ENCODE peak calls at places on chromosomes 5 and 9, in four cellular contexts. S is upper lobe of left lung, K is sigmoid colon, L is stomach. J is an unnamed sample.

GRCh38 chr5:38008198-38008597 is 168.4 kb upstream of the GDNF start:
- DNase-seq in L (no peak), S (no peak), K (no peak), J (no peak)

GRCh38 chr9:96293481-96293880 is 8.5 kb downstream of the HSD17B3 start:
- DNase-seq in L (no peak), K (no peak), S (no peak), J (no peak)

GRCh38 chr5:82356808-82357671 is 78.9 kb upstream of the RPS23 start:
- DNase-seq in L (peak), S (no peak), K (peak), J (peak)

GRCh38 chr5:42767491-42768105 is 11.0 kb downstream of the CCDC152 start:
- DNase-seq in K (no peak), S (no peak), L (no peak), J (no peak)

GRCh38 chr5:157459715-157460599 is at the start of gene NIPAL4:
- DNase-seq in S (peak), K (peak), L (no peak), J (peak)

GRCh38 chr5:65034782-65035181 is 266.1 kb downstream of the CWC27 start:
- DNase-seq in L (no peak), K (peak), S (peak), J (peak)

GRCh38 chr5:135399838-135400542 is 959 bp upstream of the MACROH2A1 start:
- DNase-seq in L (no peak), K (no peak), S (no peak), J (no peak)

GRCh38 chr5:139670369-139671095 is 22.4 kb downstream of the CXXC5 start:
- DNase-seq in S (no peak), K (no peak), L (no peak), J (peak)

GRCh38 chr5:89374818-89375521 is 492.0 kb upstream of the MEF2C start:
- DNase-seq in K (no peak), L (no peak), S (no peak), J (no peak)

GRCh38 chr9:121954477-121955175 is 138.5 kb downstream of the TTLL11 start:
- DNase-seq in K (peak), L (no peak), S (no peak), J (no peak)

GRCh38 chr5:128287740-128288139 is 204.2 kb downstream of the SLC12A2 start:
- DNase-seq in S (no peak), L (no peak), K (no peak), J (no peak)

GRCh38 chr9:38107811-38108304 is 38.8 kb upstream of the SHB start:
- DNase-seq in S (no peak), K (no peak), L (peak), J (no peak)

GRCh38 chr5:53327811-53328331 is 152.6 kb upstream of the FST start:
- DNase-seq in S (no peak), L (no peak), K (no peak), J (no peak)

GRCh38 chr9:81022177-81022576 is 667.2 kb downstream of the TLE1 start:
- DNase-seq in L (no peak), S (no peak), K (no peak), J (no peak)

GRCh38 chr5:52359261-52359660 is 428.5 kb upstream of the ITGA1 start:
- DNase-seq in K (no peak), L (no peak), S (no peak), J (no peak)

GRCh38 chr9:84170521-84171141 is 169.9 kb downstream of the SLC28A3 start:
- DNase-seq in S (peak), L (peak), K (peak), J (peak)

GRCh38 chr5:153489611-153490010 is 859 bp upstream of the GRIA1 start:
- DNase-seq in K (no peak), L (no peak), S (no peak), J (no peak)

GRCh38 chr9:129351642-129352151 is 173.6 kb upstream of the IER5L start:
- DNase-seq in S (no peak), K (peak), L (no peak), J (no peak)

GRCh38 chr5:68239485-68239884 is 23.9 kb downstream of the PIK3R1 start:
- DNase-seq in L (peak), S (no peak), K (peak), J (peak)

GRCh38 chr5:35229076-35230042 is 928 bp downstream of the PRLR start:
- DNase-seq in S (peak), L (peak), K (no peak), J (peak)

GRCh38 chr9:71647094-71647591 is 121.2 kb downstream of the CEMIP2 start:
- DNase-seq in K (peak), L (peak), S (no peak), J (peak)

GRCh38 chr5:8843766-8844165 is 702.1 kb downstream of the SEMA5A start:
- DNase-seq in K (no peak), S (no peak), L (no peak), J (no peak)

GRCh38 chr5:61866930-61867329 is 439.1 kb upstream of the KIF2A start:
- DNase-seq in K (no peak), L (no peak), S (no peak), J (no peak)

GRCh38 chr9:12964271-12964670 is 189.5 kb downstream of the LURAP1L start:
- DNase-seq in S (no peak), L (no peak), K (no peak), J (no peak)

GRCh38 chr9:23824241-23825142 is 1.5 kb downstream of the ELAVL2 start:
- DNase-seq in L (no peak), K (no peak), S (peak), J (peak)

GRCh38 chr5:157026789-157027424 is 32.0 kb downstream of the HAVCR1 start:
- DNase-seq in L (no peak), S (no peak), K (no peak), J (peak)

GRCh38 chr5:179610903-179611265 is 12.6 kb downstream of the HNRNPH1 start:
- DNase-seq in S (no peak), L (no peak), K (no peak), J (no peak)
- TF ChIP-seq POLR2AphosphoS5 in S (no peak), L (peak), K (no peak), J (no peak)

GRCh38 chr5:73322453-73323076 is 126.0 kb downstream of the FOXD1 start:
- DNase-seq in L (no peak), S (no peak), K (no peak), J (no peak)
- H3K27ac ChIP-seq in L (no peak), S (no peak), K (no peak), J (no peak)

GRCh38 chr5:142320427-142320732 is 4.4 kb downstream of the SPRY4 start:
- DNase-seq in S (no peak), K (no peak), L (no peak), J (no peak)
- H3K4me3 ChIP-seq in S (peak), K (no peak), L (no peak), J (no peak)

DNA sequence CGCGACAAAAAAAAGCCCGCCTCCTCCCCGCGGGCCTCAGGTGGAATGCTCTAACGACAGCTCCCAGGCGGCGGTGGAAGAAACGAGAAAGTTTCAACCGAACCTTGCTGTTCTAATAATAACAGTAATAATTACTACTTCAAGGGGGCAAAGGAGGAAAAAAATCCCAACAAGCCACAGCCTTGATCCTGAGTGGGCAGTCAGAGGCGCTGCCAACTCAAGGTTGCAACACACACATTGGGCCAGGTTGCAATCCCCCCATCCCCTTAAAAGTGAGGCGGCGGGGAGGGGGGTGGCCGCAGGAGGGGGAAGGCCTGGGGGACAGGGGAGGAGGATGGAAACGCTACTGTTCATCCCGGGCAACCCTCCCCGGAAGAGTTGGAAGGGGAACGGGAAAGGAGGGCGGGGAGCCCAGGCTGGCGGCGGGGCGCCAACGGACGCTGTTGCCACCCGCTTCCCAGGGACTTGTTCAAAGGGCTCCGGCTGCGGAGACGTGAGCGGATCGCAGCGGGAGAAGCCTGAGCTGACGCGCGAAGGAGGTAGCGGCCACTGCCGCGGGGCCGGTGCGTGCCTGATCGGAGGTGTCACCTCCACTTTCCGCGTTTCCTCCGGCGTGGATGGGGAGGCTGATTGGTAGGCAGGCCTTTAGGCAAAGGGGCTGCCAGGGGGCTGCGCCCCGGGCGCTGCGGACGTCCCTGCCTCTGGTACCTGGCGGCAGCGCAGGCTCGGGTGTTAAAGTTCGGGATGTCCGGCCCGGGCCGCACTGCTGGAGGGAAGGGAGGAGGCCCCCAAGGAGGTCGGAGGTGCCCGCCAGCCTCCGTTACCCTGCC is 649 bp downstream of the SMARCA2 start:
- DNase-seq in K (peak), S (peak), L (peak), J (peak)
- TF ChIP-seq POLR2AphosphoS5 in K (no peak), S (no peak), L (no peak), J (no peak)

GRCh38 chr9:93207860-93208734 is 24.2 kb downstream of the WNK2 start:
- DNase-seq in L (no peak), S (no peak), K (no peak), J (no peak)
- H3K27ac ChIP-seq in L (peak), S (no peak), K (peak), J (peak)

DNA sequence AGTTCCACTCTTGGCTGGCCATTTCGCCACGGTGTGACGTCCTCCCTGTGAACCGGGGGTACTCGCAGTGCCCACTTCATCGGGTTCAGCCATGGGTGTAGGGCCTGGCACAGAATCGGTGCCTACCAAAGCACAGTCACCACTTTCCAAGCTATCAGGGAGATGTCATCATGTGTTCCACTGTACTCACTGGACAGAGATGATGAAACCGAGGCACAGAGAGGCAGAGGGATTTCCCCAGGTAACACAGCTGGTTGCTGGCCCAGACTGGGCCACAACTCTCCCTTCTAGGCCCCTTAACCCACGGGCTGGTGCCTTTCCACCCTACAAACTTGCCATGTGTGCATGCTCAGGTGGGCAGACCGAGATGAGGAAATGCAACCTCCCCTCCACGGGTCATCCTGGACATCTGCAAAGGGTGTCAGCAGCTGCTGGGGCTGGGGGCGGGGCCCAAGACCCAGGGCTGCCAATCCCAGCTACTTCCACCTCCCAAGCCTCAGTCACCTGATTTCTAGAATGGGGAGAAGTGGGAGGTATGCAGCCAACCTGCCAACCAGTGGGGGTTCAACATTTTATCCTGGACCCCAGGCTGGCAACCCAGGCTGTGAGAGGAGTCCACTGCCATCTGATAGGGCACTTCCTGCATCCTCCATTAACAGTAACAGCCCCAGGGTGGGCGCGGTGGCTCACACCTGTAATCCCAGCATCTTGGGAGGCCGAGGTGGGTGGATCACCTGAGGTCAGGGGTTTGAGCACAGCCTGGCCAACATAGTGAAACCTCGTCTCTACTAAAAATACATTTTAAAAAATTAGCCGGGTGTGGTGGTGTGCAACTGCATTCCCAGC is 893 bp upstream of the SH2D3C start:
- DNase-seq in S (no peak), K (no peak), L (no peak), J (peak)
- H3K4me3 ChIP-seq in S (no peak), K (no peak), L (peak), J (no peak)

DNA sequence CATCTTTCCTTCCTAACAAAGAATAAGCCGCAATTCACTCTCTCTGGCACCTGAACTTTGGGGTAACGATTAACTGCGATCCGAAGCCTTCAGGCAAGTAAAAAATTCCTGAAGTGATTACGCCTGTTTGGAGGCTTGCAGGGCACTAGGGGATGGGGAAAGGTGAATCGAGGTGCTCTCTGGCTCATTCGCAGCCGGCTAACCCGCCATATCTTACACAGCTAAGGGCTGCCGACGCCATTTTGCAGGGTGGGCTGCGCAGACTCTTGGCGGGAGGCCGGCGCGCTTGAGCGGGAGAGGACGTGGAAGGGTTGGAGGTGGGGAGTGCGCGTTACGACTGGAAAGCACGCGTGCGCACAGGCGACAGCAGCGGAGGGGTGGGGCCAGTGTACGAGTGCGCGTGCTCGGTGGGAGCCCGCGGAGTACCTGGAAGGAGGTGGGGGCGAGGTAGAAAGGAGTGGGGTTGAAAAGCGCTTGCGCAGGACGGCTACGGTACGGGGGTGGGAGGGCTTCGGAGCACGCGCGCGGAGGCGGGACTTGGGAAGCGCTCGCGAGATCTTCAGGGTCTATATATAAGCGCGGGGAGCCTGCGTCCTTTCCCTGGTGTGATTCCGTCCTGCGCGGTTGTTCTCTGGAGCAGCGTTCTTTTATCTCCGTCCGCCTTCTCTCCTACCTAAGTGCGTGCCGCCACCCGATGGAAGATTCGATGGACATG is at the start of gene NPM1:
- DNase-seq in K (peak), S (peak), L (peak), J (peak)
- TF ChIP-seq POLR2AphosphoS5 in K (peak), S (peak), L (peak), J (peak)

GRCh38 chr9:90835206-90835605 is 33.6 kb downstream of the SYK start:
- DNase-seq in K (no peak), S (no peak), L (peak), J (no peak)
- H3K27ac ChIP-seq in K (no peak), S (no peak), L (no peak), J (no peak)

GRCh38 chr5:95619096-95619495 is 791 bp upstream of the GPR150 start:
- DNase-seq in S (no peak), L (no peak), K (no peak), J (no peak)
- H3K4me3 ChIP-seq in S (no peak), L (no peak), K (no peak), J (no peak)

DNA sequence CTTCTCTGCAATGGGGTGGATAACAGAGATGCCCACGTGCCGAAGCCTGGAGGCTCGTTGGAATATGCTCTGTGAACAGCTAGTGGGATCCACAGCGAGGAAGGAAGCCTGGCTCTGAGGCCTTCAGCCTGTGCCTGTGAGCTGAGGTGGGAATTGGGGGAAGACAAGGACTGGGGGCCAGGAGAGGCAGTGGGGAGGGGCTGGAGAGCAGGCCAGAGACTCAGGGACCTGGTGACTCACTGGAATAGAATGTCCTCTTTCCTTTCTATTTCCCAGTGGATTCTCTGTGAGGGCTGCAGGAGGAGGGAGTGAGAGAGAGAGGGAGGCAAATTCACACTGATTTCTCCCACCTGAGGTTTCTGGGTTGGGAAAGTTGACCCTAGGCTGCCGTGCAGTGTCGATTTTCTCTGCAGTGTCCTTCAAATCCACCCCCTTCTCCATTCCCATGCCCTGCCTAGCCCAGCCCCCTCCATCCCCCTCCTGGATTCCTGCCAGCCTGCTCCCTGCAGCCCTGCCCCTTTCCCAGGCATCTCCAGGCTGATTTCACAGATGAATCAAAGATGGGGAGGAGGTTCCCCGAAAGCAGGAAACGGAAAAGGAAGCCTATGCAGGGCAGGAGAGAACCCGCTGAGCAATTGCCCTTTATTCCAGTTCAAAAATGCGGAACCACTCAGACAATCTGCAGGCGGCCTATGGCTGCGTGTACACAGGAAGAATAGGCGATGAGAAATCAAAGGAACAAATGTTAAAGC is 1.4 kb upstream of the SPAAR start:
- DNase-seq in K (peak), S (no peak), L (peak), J (peak)
- TF ChIP-seq POLR2AphosphoS5 in K (peak), S (peak), L (peak), J (peak)

J was measured in transverse colon.